ENCODE peak calls at places on chromosomes 3 and 15, in nine cellular contexts. E, Y, X, G, M, L, W, R and B are unnamed samples.

GRCh38 chr15:95132774-95133173 is 901.4 kb downstream of the MCTP2 start:
- DNase-seq in Y (no peak), X (no peak), G (no peak), W (no peak), E (no peak), R (peak; percentile 56), M (no peak), L (no peak), B (no peak)

GRCh38 chr15:54815546-54815945 is 381.2 kb downstream of the RSL24D1 start:
- DNase-seq in L (no peak), E (no peak), X (no peak), G (no peak), W (no peak), Y (no peak), M (no peak), R (no peak), B (no peak)

GRCh38 chr15:29670266-29670665 is 152.0 kb downstream of the TJP1 start:
- DNase-seq in X (no peak), R (no peak), G (no peak), E (no peak), W (no peak), Y (no peak), M (no peak), L (no peak), B (no peak)

GRCh38 chr3:24286405-24286804 is 208.2 kb downstream of the THRB start:
- DNase-seq in M (no peak), X (no peak), R (no peak), L (no peak), W (no peak), E (no peak), G (no peak), Y (no peak), B (no peak)

GRCh38 chr3:104610730-104611652 is 755.7 kb upstream of the ALCAM start:
- DNase-seq in Y (no peak), G (no peak), W (no peak), X (no peak), R (no peak), M (no peak), L (no peak), E (no peak), B (no peak)

GRCh38 chr3:182862159-182862860 is 69.0 kb downstream of the ATP11B start:
- DNase-seq in Y (no peak), E (no peak), X (no peak), W (no peak), R (no peak), G (no peak), L (no peak), M (no peak), B (no peak)

GRCh38 chr3:88059380-88060160 is 515 bp downstream of the ZNF654 start:
- DNase-seq in X (no peak), Y (no peak), G (no peak), W (no peak), M (no peak), R (no peak), L (no peak), E (no peak), B (no peak)

GRCh38 chr15:62534996-62535395 is 369.9 kb upstream of the C2CD4B start:
- DNase-seq in M (no peak), X (no peak), E (peak; percentile 8), L (no peak), R (no peak), G (no peak), Y (no peak), W (no peak), B (no peak)

GRCh38 chr3:128382221-128382807 is 84.4 kb downstream of the DNAJB8 start:
- DNase-seq in Y (no peak), R (no peak), E (no peak), X (no peak), W (no peak), L (no peak), G (no peak), M (no peak), B (no peak)

GRCh38 chr15:65414841-65415621 is 7.7 kb downstream of the IGDCC4 start:
- DNase-seq in Y (peak; percentile 59), L (no peak), G (peak; percentile 80), M (no peak), X (no peak), W (peak; percentile 56), R (peak; percentile 50), E (peak; percentile 94), B (no peak)

GRCh38 chr3:184741259-184741556 is 29.3 kb upstream of the MAGEF1 start:
- DNase-seq in Y (no peak), E (no peak), G (no peak), X (peak; percentile 6), L (no peak), R (no peak), W (no peak), M (no peak), B (no peak)

DNA sequence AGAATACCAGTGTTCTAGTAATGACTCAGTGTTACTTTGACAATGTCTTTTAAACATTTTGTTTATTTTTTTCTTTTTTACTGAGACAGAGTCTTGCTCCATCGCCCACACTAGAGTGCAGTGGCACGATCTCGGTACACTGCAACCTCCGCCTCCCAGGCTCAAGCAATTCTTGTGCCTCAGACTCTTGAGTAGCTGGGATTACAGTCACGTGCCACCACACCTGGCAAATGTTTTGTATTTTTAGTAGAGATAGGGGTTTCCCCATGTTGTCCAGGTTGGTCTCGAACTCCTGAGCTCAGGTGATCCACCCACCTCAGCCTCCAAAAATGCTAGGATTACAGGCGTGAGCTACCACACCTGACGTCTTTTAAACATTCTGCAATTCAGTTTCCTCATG is 15.7 kb downstream of the AQR start:
- DNase-seq in G (no peak), R (no peak), Y (no peak), W (no peak), M (no peak), X (no peak), E (no peak), L (no peak), B (no peak)
- H3K4me3 ChIP-seq in G (no peak overlapping the region), R (no peak overlapping the region), Y (no peak overlapping the region), W (no peak overlapping the region), M (no peak overlapping the region), X (no peak overlapping the region), E (no peak overlapping the region), L (no peak overlapping the region), B (no peak overlapping the region)

DNA sequence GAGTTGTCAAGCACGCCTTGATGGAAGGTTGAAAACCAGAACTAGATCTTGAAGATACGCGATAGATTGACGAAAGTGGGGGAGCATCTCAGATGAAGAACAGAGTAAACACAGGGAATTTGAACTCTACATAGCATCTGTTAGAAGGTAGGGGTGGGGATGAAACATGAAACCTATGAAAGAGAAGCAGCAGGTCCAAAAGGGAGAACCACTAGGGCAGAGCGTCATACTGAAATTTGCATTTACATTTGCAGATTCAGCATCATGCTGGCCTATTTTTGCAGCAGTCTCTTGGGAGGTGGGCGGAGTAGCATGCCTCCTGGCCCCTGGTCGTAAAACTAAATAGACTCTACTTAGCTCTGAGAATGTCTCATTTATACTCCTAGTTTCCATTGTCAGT is 46.1 kb upstream of the RASGRP1 start:
- DNase-seq in X (no peak), M (no peak), E (no peak), W (no peak), L (peak; percentile 49), Y (no peak), R (no peak), G (no peak), B (no peak)
- H3K27ac ChIP-seq in X (no peak overlapping the region), M (no peak overlapping the region), E (no peak overlapping the region), W (no peak overlapping the region), L (peak overlapping the region; percentile 33), Y (no peak overlapping the region), R (no peak overlapping the region), G (no peak overlapping the region), B (no peak overlapping the region)

GRCh38 chr3:11616551-11616950 is 27.2 kb downstream of the VGLL4 start:
- DNase-seq in X (no peak), M (no peak), Y (no peak), E (no peak), W (no peak), G (no peak), R (no peak), L (no peak), B (no peak)

GRCh38 chr3:11618897-11619296 is 24.8 kb downstream of the VGLL4 start:
- DNase-seq in R (no peak), X (no peak), L (no peak), W (no peak), E (no peak), G (no peak), M (no peak), Y (peak; percentile 98), B (no peak)

GRCh38 chr3:11619946-11620652 is 23.6 kb downstream of the VGLL4 start:
- DNase-seq in E (no peak), M (no peak), W (no peak), X (no peak), G (no peak), Y (no peak), R (no peak), L (no peak), B (no peak)

GRCh38 chr3:11621077-11621476 is 22.6 kb downstream of the VGLL4 start:
- DNase-seq in G (no peak), E (no peak), L (no peak), R (no peak), W (no peak), M (no peak), X (no peak), Y (no peak), B (no peak)

GRCh38 chr3:11619461-11619860 is 24.3 kb downstream of the VGLL4 start:
- DNase-seq in Y (no peak), M (no peak), R (no peak), G (no peak), L (no peak), X (no peak), W (no peak), E (no peak), B (no peak)
- H3K4me1 ChIP-seq in Y (peaks cover 100% of the 10 kb centered on the region), M (no peaks in the 10 kb centered on the region), R (no peaks in the 10 kb centered on the region), G (peaks cover 9% of the 10 kb centered on the region), L (peaks cover 24% of the 10 kb centered on the region), X (no peaks in the 10 kb centered on the region), W (peaks cover 86% of the 10 kb centered on the region), E (peaks cover 15% of the 10 kb centered on the region), B (peaks cover 48% of the 10 kb centered on the region)

GRCh38 chr3:186986811-186987210 is 56.5 kb downstream of the ST6GAL1 start:
- DNase-seq in G (no peak), Y (no peak), E (no peak), X (no peak), M (no peak), R (no peak), W (no peak), L (no peak), B (no peak)
- H3K4me3 ChIP-seq in G (no peak overlapping the region), Y (no peak overlapping the region), E (no peak overlapping the region), X (no peak overlapping the region), M (no peak overlapping the region), R (no peak overlapping the region), W (no peak overlapping the region), L (no peak overlapping the region), B (no peak overlapping the region)